ENCODE peak calls at places on chromosomes 6 and 20, in five cellular contexts. A is fibroblast of pulmonary artery, H is uterus, Z is left lung, I is PC-9. D is an unnamed sample.

GRCh38 chr20:60071965-60072364 is 113.7 kb downstream of the CDH26 start:
- DNase-seq in Z (no peak), A (peak), I (no peak), H (no peak), D (peak)

GRCh38 chr6:140980265-140980887 is 1152.3 kb upstream of the GJE1 start:
- DNase-seq in Z (no peak), H (no peak), A (peak), I (no peak), D (peak)

GRCh38 chr6:33372532-33373123 is 19.0 kb upstream of the KIFC1 start:
- DNase-seq in H (no peak), I (no peak), A (no peak), Z (no peak), D (no peak)

GRCh38 chr6:119323926-119324325 is 25.6 kb downstream of the MAN1A1 start:
- DNase-seq in I (no peak), A (no peak), Z (no peak), H (no peak), D (no peak)

GRCh38 chr6:1987640-1988039 is 257.8 kb downstream of the GMDS start:
- DNase-seq in Z (no peak), A (peak), I (no peak), H (no peak), D (peak)

GRCh38 chr6:44056392-44057237 is 70.6 kb downstream of the MRPL14 start:
- DNase-seq in H (peak), I (no peak), A (peak), Z (no peak), D (peak)

GRCh38 chr6:88166493-88166900 is 350 bp upstream of the CNR1 start:
- DNase-seq in H (no peak), A (no peak), I (no peak), Z (peak), D (no peak)

GRCh38 chr6:119237177-119237715 is 112.3 kb downstream of the MAN1A1 start:
- DNase-seq in I (no peak), H (no peak), Z (no peak), A (no peak), D (no peak)

GRCh38 chr20:57441510-57442154 is 50.4 kb downstream of the RBM38 start:
- DNase-seq in H (no peak), I (no peak), Z (peak), A (no peak), D (no peak)

GRCh38 chr6:169035381-169036280 is 218.0 kb downstream of the THBS2 start:
- DNase-seq in Z (no peak), H (no peak), A (peak), I (no peak), D (peak)

GRCh38 chr20:1324598-1325172 is 4.3 kb downstream of the SDCBP2 start:
- DNase-seq in A (peak), Z (no peak), H (no peak), I (no peak), D (peak)

GRCh38 chr6:44675449-44675848 is 287.9 kb downstream of the CDC5L start:
- DNase-seq in Z (no peak), A (no peak), I (no peak), H (no peak), D (no peak)

GRCh38 chr6:157647261-157647915 is 175.7 kb upstream of the SNX9 start:
- DNase-seq in Z (no peak), A (no peak), H (no peak), I (no peak), D (no peak)

GRCh38 chr20:3929713-3930060 is 40.5 kb downstream of the PANK2 start:
- DNase-seq in Z (no peak), I (no peak), H (no peak), A (peak), D (no peak)

GRCh38 chr6:71721642-71722041 is 164.7 kb upstream of the RIMS1 start:
- DNase-seq in Z (no peak), I (no peak), A (peak), H (no peak), D (peak)

GRCh38 chr6:21634582-21634981 is 41.0 kb downstream of the SOX4 start:
- DNase-seq in A (peak), Z (no peak), H (no peak), I (no peak), D (peak)

GRCh38 chr6:118708055-118708454 is 56.7 kb upstream of the CEP85L start:
- DNase-seq in H (no peak), I (no peak), Z (no peak), A (peak), D (peak)

GRCh38 chr6:19399406-19399805 is 437.8 kb upstream of the ID4 start:
- DNase-seq in Z (no peak), I (no peak), H (peak), A (peak), D (peak)

DNA sequence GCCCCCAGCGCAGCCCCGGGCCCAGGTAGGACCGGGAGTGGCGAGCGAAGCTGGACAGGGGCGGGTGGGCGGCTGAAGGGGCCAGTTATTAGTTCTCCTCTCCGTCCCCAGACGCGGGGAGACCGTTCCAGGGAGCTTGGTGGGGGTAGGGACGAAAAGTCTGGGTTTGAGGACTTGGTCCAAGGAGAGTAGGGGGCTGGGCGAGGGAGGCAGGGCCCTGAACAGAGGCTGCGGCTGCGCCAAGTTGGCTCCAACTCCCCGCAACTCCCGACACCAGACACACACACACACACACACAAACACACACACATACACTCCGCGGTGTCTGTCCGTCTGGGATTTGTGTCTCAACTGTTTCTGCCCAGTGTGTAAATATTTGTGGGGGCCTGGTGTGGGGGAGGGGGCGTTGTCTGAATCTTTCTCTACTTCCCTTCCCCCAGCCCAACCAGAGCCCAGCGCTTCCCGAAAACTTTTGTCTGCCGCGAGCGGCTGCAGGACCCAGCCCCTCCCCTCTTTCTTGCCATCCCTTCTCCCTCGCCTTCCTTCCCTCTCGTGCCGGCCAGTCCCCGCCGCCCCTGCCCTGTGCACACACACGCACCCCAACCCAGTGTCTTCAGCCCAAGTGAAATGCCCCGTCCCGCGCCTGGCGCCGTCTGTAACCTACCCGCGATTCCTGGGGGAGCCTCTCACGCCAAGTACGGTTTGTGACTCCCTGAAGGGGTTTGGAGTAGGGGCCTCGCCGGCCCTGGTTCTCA is 710 bp downstream of the MDFI start:
- DNase-seq in Z (no peak), H (peak), A (peak), I (no peak), D (peak)
- H3K4me3 ChIP-seq in Z (peak), H (peak), A (peak), I (no peak), D (peak)

DNA sequence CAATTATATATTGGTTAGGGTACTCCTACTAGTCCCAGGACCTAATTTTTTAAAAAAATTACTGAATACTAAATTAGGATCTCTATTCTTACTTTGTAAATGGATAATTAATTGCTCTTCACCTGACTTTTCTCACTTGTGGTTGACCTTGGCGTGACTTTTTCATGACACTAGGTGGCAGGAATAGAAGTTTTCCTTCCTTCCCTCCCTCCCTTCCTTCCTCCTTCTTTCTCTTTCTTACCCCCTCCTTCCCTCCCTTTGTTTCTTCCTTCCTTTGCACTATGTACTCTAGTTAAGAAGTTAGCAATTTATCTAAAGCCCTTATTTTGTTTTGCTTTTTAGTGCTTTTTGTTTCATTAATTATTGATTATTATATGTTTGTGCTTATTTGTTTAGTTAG is 20.4 kb upstream of the HBS1L start:
- DNase-seq in Z (no peak), A (no peak), H (no peak), I (no peak), D (no peak)
- TF ChIP-seq CTCF in Z (no peak), A (no peak), H (no peak), I (peak), D (no peak)

GRCh38 chr6:27143474-27144026 is 104.0 kb upstream of the PRSS16 start:
- DNase-seq in A (no peak), H (no peak), I (no peak), Z (no peak), D (no peak)

GRCh38 chr6:27141472-27142015 is 106.0 kb upstream of the PRSS16 start:
- DNase-seq in A (no peak), I (no peak), H (no peak), Z (no peak), D (no peak)

GRCh38 chr6:27138837-27139752 is 108.4 kb upstream of the PRSS16 start:
- DNase-seq in Z (peak), A (peak), I (peak), H (peak), D (peak)

GRCh38 chr6:27139753-27140522 is 107.6 kb upstream of the PRSS16 start:
- DNase-seq in I (no peak), A (peak), H (no peak), Z (no peak), D (peak)

DNA sequence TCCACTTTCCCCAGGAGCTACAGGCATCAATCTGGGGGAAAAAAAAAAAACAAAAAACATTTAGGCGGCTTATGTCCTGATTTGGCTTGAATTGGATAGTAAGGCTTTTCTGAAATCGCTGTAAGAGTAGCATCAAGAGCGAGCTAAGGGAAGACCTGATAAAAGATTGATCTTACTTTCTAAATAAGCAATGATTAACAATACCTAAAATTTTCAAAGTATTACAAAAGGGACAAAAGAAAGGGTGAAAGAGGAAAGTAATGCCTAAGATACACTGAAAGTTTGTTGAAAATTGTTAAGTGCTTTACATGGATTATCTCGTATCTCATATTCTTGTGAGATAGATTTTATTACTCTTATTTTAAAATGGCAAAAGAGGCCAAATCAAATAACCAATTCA is 106.5 kb upstream of the PRSS16 start:
- DNase-seq in A (no peak), H (no peak), I (no peak), Z (no peak), D (no peak)
- H3K4me3 ChIP-seq in A (peak), H (no peak), I (peak), Z (no peak), D (no peak)

GRCh38 chr20:18715564-18715963 is 98.0 kb upstream of the SCP2D1 start:
- DNase-seq in I (no peak), Z (no peak), H (no peak), A (no peak), D (no peak)

GRCh38 chr20:18717062-18717461 is 96.5 kb upstream of the SCP2D1 start:
- DNase-seq in H (no peak), Z (no peak), A (no peak), I (no peak), D (no peak)

GRCh38 chr20:18712116-18712515 is 101.5 kb upstream of the SCP2D1 start:
- DNase-seq in I (no peak), A (no peak), H (no peak), Z (no peak), D (no peak)

GRCh38 chr20:18718129-18718528 is 95.5 kb upstream of the SCP2D1 start:
- DNase-seq in I (no peak), H (no peak), A (no peak), Z (no peak), D (no peak)

DNA sequence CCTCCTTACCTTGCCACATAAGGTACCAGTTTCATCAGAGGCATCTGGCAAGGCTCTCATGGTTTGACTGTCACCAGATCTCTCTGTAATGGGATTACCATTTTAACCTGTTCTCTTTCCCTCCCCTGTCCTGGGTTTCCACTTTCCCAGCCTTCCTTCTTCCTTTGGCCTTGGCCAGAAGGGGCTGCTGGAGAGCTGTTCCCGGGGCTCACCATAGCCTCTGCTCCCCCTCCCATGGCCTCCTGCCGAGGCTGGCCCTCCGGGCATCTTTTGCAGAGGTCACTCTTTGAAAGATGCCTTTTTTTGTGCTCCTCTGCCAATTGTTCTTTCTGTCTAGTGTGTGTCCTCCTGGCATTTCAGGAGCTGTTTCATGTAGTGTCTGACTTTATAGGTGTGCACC is 100.7 kb upstream of the SCP2D1 start:
- DNase-seq in I (no peak), Z (no peak), A (no peak), H (no peak), D (no peak)
- TF ChIP-seq CTCF in I (no peak), Z (no peak), A (no peak), H (no peak), D (peak)

DNA sequence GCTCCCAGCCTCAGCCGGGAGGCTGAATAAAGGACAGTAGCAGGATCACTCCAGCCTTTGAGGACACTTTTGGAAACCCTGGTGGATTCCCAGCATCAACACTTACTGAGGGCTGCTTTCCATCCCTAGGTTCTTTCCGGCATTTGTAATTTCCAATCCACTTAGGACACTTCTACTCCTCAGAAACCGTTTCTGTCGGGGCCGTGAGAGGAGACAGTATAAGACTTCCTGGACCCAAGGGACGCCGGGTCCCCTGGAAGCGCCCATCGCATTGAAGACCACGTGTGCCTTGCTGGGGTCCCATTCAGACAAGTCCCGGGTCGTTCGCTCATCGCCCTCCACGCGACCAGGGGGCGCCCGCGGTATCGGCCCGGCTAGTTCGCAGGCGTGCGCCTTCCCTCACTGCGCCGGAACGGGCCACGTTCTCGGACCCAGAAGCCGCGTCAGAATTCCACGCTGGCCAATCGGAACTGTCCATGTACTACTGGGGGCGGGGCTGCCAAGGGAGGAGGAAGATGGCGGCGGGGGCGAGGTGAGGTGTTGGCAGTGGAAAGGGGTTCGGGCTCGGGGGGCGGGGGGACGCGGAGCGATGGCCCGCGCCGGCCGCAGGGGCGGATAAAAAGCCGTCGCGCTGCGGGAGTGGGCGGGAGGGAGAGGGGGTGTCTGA is at the start of gene NUS1:
- DNase-seq in Z (peak), H (peak), A (peak), I (peak), D (peak)
- H3K4me3 ChIP-seq in Z (peak), H (peak), A (peak), I (peak), D (peak)

GRCh38 chr6:111301914-111302313 is 181.1 kb downstream of the REV3L start:
- DNase-seq in A (no peak), H (no peak), Z (no peak), I (no peak), D (no peak)

GRCh38 chr6:111307275-111307858 is 175.7 kb downstream of the REV3L start:
- DNase-seq in Z (no peak), I (no peak), A (no peak), H (no peak), D (no peak)

GRCh38 chr6:111306104-111306888 is 176.7 kb downstream of the REV3L start:
- DNase-seq in I (no peak), H (no peak), Z (no peak), A (no peak), D (no peak)
- TF ChIP-seq CTCF in I (no peak), H (no peak), Z (no peak), A (no peak), D (no peak)

D was measured in astrocyte of the spinal cord.